ENCODE peak calls at places on chromosome 22, in five cellular contexts. X is A549, J is neural progenitor cell, D is RWPE1, P is IMR-90. Q is an unnamed sample.
A peak's percentile ranks its signal among the peaks of the same experiment; 100 is the strongest.

GRCh38 chr22:45496451-45496941 is 6.2 kb upstream of the FBLN1 start:
- DNase-seq in J (no peak), X (no peak), D (no peak), P (no peak), Q (no peak)

GRCh38 chr22:45499746-45500145 is 2.9 kb upstream of the FBLN1 start:
- DNase-seq in J (no peak), X (no peak), D (no peak), P (no peak), Q (no peak)

GRCh38 chr22:36331306-36331911 is 56.4 kb downstream of the MYH9 start:
- DNase-seq in D (peak; percentile 76), P (peak; percentile 98), J (no peak), X (peak; percentile 67), Q (peak; percentile 97)

GRCh38 chr22:17135153-17135760 is 14.1 kb upstream of the TMEM121B start:
- DNase-seq in D (no peak), J (no peak), P (no peak), X (no peak), Q (peak; percentile 44)

GRCh38 chr22:20865869-20866445 is 7.2 kb downstream of the SNAP29 start:
- DNase-seq in J (no peak), D (no peak), P (no peak), X (no peak), Q (no peak)

GRCh38 chr22:22092974-22093373 is 110.4 kb upstream of the TOP3B start:
- DNase-seq in P (no peak), J (no peak), X (no peak), D (no peak), Q (no peak)

GRCh38 chr22:42978453-42979103 is 36.4 kb downstream of the PACSIN2 start:
- DNase-seq in D (peak; percentile 22), J (peak; percentile 56), X (no peak), P (peak; percentile 66), Q (no peak)

GRCh38 chr22:44870021-44870420 is 117.6 kb downstream of the ARHGAP8 start:
- DNase-seq in J (peak; percentile 51), D (peak; percentile 38), X (peak; percentile 27), P (peak; percentile 49), Q (no peak)

GRCh38 chr22:40325315-40325714 is 21.0 kb upstream of the ADSL start:
- DNase-seq in P (no peak), X (no peak), D (no peak), J (no peak), Q (no peak)

GRCh38 chr22:39362271-39362670 is 12.5 kb downstream of the SYNGR1 start:
- DNase-seq in D (no peak), P (no peak), X (no peak), J (no peak), Q (no peak)

GRCh38 chr22:25645964-25646363 is 81.5 kb downstream of the GRK3 start:
- DNase-seq in X (no peak), J (no peak), P (peak; percentile 10), D (peak; percentile 24), Q (no peak)

GRCh38 chr22:34395370-34395769 is 475.1 kb upstream of the LARGE1 start:
- DNase-seq in J (no peak), D (no peak), P (no peak), X (no peak), Q (no peak)

GRCh38 chr22:38966942-38967341 is 9.5 kb downstream of the APOBEC3A start:
- DNase-seq in X (no peak), P (no peak), J (no peak), D (no peak), Q (peak; percentile 74)

GRCh38 chr22:44165286-44165874 is 15.3 kb upstream of the PARVG start:
- DNase-seq in D (no peak), J (no peak), P (no peak), X (no peak), Q (no peak)

DNA sequence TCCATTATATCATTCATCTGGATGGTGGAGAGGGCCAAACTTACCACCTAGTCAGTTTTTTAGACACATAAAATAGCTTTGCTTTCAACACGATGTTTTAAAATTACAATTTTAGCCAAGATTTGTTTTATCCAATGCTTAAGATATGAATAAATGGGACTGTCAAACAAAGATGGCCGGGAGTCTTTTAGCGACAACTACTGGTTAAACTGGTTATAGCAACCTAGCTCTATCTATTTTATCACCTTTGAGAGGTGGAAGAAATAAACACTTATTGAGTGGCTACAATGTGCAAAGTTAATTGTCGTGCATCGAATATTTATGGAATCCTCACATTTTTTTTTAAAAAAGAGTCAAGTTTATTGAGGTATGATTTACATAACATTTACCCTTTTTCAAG is 279.8 kb downstream of the MIAT start:
- DNase-seq in P (no peak), J (no peak), D (no peak), X (no peak), Q (no peak)
- TF ChIP-seq CTCF in P (no peak), J (no peak), D (no peak), X (no peak), Q (no peak)

GRCh38 chr22:23175817-23176644 is 4.3 kb upstream of the BCR start:
- DNase-seq in X (no peak), P (no peak), J (no peak), D (no peak), Q (no peak)
- H3K27ac ChIP-seq in X (no peak overlapping the region), P (no peak overlapping the region), J (no peak overlapping the region), D (no peak overlapping the region), Q (peak overlapping the region; percentile 52)

GRCh38 chr22:19105867-19106802 is 16.1 kb downstream of the DGCR2 start:
- DNase-seq in D (no peak), X (peak; percentile 18), P (no peak), J (peak; percentile 47), Q (no peak)
- TF ChIP-seq CTCF in D (no peak), X (no peak), P (no peak), J (peak; percentile 32), Q (peak; percentile 9)

GRCh38 chr22:37519268-37520195 is at the start of gene CARD10:
- DNase-seq in X (peak; percentile 28), D (no peak), J (peak; percentile 67), P (no peak), Q (no peak)

GRCh38 chr22:37521236-37521739 is 2.1 kb upstream of the CARD10 start:
- DNase-seq in J (no peak), P (no peak), D (no peak), X (no peak), Q (no peak)

GRCh38 chr22:37517826-37518450 is 1.3 kb downstream of the CARD10 start:
- DNase-seq in J (no peak), X (no peak), D (no peak), P (no peak), Q (no peak)

GRCh38 chr22:37518509-37519267 is 527 bp downstream of the CARD10 start:
- DNase-seq in J (peak; percentile 49), X (no peak), P (no peak), D (no peak), Q (no peak)

GRCh38 chr22:37520754-37521153 is 1.5 kb upstream of the CARD10 start:
- DNase-seq in J (no peak), X (no peak), D (no peak), P (no peak), Q (no peak)
- H3K27ac ChIP-seq in J (no peak overlapping the region), X (no peak overlapping the region), D (peak overlapping the region; percentile 51), P (no peak overlapping the region), Q (no peak overlapping the region)

GRCh38 chr22:31857247-31857646 is 87.1 kb upstream of the YWHAH start:
- DNase-seq in P (no peak), X (no peak), D (no peak), J (peak; percentile 88), Q (no peak)
- TF ChIP-seq CTCF in P (no peak), X (no peak), D (no peak), J (no peak), Q (no peak)

GRCh38 chr22:23754220-23754919 is at the start of gene VPREB3:
- DNase-seq in D (no peak), X (no peak), P (no peak), J (no peak), Q (peak; percentile 84)

GRCh38 chr22:23752090-23752691 is 1.3 kb upstream of the ZNF70 start:
- DNase-seq in X (no peak), D (no peak), J (no peak), P (no peak), Q (peak; percentile 92)

GRCh38 chr22:23752750-23753149 is 1.5 kb downstream of the VPREB3 start:
- DNase-seq in X (no peak), J (no peak), D (no peak), P (no peak), Q (peak; percentile 80)

GRCh38 chr22:23754980-23755636 is 883 bp upstream of the VPREB3 start:
- DNase-seq in X (no peak), P (no peak), J (no peak), D (no peak), Q (no peak)

DNA sequence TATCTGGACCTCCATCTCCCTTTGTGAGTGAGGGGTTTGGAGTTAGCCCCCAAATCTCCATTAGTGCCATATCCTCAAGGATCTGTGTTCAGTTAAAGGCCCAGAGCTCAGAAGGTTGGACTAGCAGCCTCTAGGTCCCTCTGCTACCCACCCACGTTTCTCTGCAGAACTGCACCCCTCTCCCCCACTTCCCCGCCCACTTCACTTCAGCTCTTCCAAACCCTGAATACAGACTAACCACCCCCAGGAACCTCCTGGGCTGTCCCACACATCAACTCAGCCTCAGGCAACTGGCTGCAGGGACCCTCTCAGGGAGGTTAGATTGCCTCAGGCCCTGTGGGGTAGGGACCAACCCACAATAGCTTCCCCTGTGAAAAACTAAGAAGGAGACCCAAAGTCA is 854 bp downstream of the VPREB3 start:
- DNase-seq in D (no peak), J (no peak), X (no peak), P (no peak), Q (no peak)
- H3K27ac ChIP-seq in D (no peak overlapping the region), J (no peak overlapping the region), X (no peak overlapping the region), P (no peak overlapping the region), Q (no peak overlapping the region)

DNA sequence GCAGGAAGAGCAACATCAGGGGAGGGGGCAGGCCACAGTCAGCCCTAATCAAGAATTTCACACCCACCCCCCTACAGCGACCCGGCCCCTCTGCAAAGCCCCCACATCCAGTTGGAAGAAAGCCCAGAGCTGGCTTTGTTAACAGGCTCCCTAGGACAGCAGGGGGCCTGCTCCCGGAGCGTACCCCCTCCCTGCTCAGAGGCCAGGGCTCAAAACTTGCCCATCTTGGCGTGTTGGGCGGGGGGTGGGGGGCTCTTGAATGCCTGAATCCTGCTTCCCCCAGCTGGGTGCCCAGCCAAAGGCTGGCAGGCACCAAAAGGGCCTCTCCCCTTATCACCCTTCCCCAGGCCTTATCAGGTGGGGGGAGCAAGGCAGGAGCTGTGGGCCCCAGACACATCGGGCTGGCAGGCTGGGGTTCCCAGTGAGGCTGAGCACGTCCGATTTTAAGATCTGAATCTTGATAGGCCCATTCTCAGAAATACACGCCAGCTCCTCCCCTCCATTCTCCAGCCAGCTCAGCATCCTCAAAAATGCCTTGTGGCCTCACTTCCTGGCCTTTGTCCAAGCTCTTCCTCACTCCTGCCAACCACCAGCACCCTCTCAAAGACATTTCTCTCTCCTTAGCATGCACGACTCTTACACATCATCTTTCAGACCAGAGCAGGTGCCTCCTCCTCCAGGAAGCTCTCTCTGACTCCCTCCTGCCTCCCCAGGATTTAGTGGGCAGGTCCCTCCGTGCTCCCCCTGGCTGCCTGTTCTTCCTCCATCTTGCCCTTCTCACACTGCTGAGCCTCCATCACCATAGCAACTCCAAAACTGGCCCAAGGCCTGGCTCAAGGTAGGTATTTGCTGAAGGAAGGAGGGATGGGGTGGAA is 384.8 kb downstream of the MN1 start:
- DNase-seq in P (peak; percentile 88), D (peak; percentile 49), J (peak; percentile 49), X (no peak), Q (no peak)
- TF ChIP-seq CTCF in P (no peak), D (no peak), J (no peak), X (no peak), Q (no peak)